ENCODE peak calls at places on chromosomes 5 and 9, in nine cellular contexts. B is suprapubic skin, N is bronchial epithelial cell, D is A549, U is epithelial cell of proximal tubule, E is IMR-90, P is ascending aorta, V is astrocyte of the cerebellum, S is AG09309. W is an unnamed sample.

GRCh38 chr5:56259002-56259511 is 25.9 kb upstream of the ANKRD55 start:
- DNase-seq in B (no peak), U (no peak), P (no peak), V (peak; percentile 90), D (no peak), S (peak; percentile 87), N (peak; percentile 73), E (peak; percentile 97), W (peak; percentile 60)

GRCh38 chr9:76545191-76545590 is 86.2 kb downstream of the GCNT1 start:
- DNase-seq in P (no peak), D (no peak), E (no peak), B (no peak), S (no peak), N (no peak), U (no peak), V (no peak), W (no peak)

GRCh38 chr9:126534431-126535186 is 79.1 kb upstream of the LMX1B start:
- DNase-seq in D (no peak), S (no peak), V (no peak), N (no peak), U (no peak), B (no peak), P (no peak), E (no peak), W (no peak)

GRCh38 chr5:42500003-42500599 is 76.9 kb downstream of the GHR start:
- DNase-seq in U (no peak), N (peak; percentile 59), V (no peak), S (no peak), B (no peak), P (no peak), D (no peak), E (no peak), W (no peak)

GRCh38 chr5:2905741-2906140 is 154.3 kb upstream of the IRX2 start:
- DNase-seq in D (no peak), P (no peak), B (no peak), E (no peak), S (no peak), U (no peak), V (no peak), N (no peak), W (no peak)

GRCh38 chr5:181052526-181052927 is 12.5 kb downstream of the BTNL9 start:
- DNase-seq in B (no peak), E (no peak), N (no peak), V (no peak), S (no peak), D (no peak), P (no peak), U (no peak), W (no peak)

GRCh38 chr9:14907360-14907685 is 2.9 kb downstream of the FREM1 start:
- DNase-seq in P (no peak), U (no peak), D (no peak), B (no peak), S (no peak), N (no peak), E (no peak), V (no peak), W (no peak)

GRCh38 chr5:35009657-35010056 is 38.1 kb downstream of the AGXT2 start:
- DNase-seq in N (no peak), B (no peak), V (no peak), U (no peak), D (no peak), P (no peak), S (no peak), E (peak; percentile 41), W (no peak)

GRCh38 chr9:106419737-106420136 is 443.2 kb upstream of the ZNF462 start:
- DNase-seq in S (no peak), D (no peak), B (no peak), P (no peak), N (no peak), E (no peak), U (no peak), V (no peak), W (no peak)

GRCh38 chr5:134503937-134504437 is 21.5 kb upstream of the JADE2 start:
- DNase-seq in N (peak; percentile 40), D (no peak), V (no peak), B (no peak), U (no peak), S (no peak), P (no peak), E (peak; percentile 60), W (no peak)

GRCh38 chr5:135955525-135955924 is 742 bp upstream of the LECT2 start:
- DNase-seq in B (no peak), S (no peak), E (no peak), V (no peak), N (no peak), D (no peak), U (no peak), P (no peak), W (no peak)

GRCh38 chr5:43017438-43017820 is 22.7 kb downstream of the ANXA2R start:
- DNase-seq in U (no peak), B (no peak), D (no peak), V (no peak), E (peak; percentile 55), S (no peak), P (no peak), N (no peak), W (no peak)

GRCh38 chr9:134496413-134497282 is 145.0 kb upstream of the COL5A1 start:
- DNase-seq in U (no peak), N (no peak), P (no peak), V (peak; percentile 11), D (no peak), S (peak; percentile 88), E (peak; percentile 74), B (peak; percentile 70), W (no peak)

GRCh38 chr5:36442352-36442751 is 140.7 kb upstream of the RANBP3L start:
- DNase-seq in B (no peak), S (no peak), U (no peak), P (no peak), V (no peak), N (peak; percentile 96), E (no peak), D (no peak), W (no peak)

GRCh38 chr9:123712399-123712798 is 217.5 kb downstream of the DENND1A start:
- DNase-seq in P (no peak), S (no peak), B (no peak), V (no peak), N (peak; percentile 13), E (peak; percentile 23), U (no peak), D (no peak), W (no peak)

GRCh38 chr5:133259199-133259997 is 207.6 kb downstream of the HSPA4 start:
- DNase-seq in S (no peak), N (no peak), D (no peak), V (no peak), E (no peak), B (no peak), P (no peak), U (no peak), W (no peak)

GRCh38 chr9:18791074-18791473 is 241.9 kb downstream of the SAXO1 start:
- DNase-seq in D (no peak), N (no peak), U (no peak), S (no peak), P (no peak), B (no peak), E (peak; percentile 12), V (no peak), W (no peak)
- TF ChIP-seq CTCF in D (peak; percentile 41), N (no peak), U (peak; percentile 69), S (peak; percentile 17), P (no peak), B (no peak), E (peak; percentile 37), V (peak; percentile 44), W (peak; percentile 4)

DNA sequence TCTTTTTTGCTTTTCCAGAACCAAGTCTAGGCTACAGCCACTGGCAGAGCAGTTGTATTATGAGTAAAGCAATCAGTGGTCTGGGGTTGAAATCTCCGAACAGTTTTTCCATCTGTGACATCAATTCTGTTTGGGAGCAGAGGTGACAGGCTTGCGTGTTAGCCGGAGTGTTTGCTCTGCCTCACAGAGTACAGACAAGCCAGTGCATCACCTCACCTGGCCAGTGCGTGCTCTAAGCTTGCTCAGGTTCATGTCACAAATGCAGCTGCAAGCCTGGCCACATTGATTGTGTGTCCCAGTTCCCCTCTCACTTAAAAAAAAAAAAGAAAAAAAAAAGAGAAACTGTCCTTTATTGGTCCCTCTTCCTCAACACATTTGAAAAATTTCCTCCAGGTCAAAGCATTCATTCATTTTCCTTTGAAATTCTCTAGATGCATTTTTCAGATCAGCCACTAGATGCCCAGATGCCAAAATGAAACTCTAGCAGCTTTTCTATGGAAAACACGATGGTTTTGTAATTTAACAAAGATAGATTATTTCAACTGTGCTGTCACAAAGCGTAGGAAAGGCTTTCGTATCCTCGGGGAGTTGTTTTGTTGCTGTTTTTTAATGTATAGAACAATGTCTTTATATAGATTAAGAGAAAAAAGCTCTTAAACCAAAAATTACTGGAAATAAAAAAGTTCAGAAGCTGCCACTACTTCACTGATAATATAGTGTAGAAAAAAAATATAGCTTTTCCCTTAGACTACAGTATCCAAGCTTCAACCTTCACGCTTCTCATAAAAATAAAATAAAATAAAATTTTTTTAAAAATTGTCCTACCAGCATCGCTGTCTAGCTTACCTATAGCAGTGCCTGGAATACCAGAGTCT is 585.5 kb downstream of the TLE1 start:
- DNase-seq in S (no peak), N (no peak), E (no peak), B (no peak), P (no peak), D (no peak), V (no peak), U (no peak), W (no peak)
- TF ChIP-seq CTCF in S (peak; percentile 55), N (peak; percentile 24), E (peak; percentile 36), B (no peak), P (peak; percentile 5), D (peak; percentile 36), V (peak; percentile 65), U (peak; percentile 60), W (peak; percentile 45)

DNA sequence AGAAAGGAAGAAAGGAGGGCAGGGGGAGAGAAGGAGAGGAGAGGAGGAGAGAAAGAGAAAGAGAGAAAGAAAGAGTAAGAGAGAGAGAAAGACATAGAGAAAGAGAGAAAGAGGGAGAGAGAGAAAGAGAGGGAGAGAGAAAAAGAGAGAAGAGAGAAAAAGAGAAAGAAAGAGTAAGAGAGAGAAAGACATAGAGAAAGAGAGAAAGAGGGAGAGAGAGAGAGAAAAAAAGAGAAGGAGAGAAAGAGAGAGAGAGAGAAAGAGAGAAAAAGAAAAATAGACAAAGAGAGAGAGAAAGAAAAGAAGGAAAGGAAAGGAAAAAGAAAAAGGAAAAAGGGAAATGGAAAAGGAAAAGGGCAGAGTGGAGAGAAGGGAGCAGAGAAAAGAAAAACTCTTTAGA is 411.7 kb downstream of the NFIB start:
- DNase-seq in U (no peak), S (no peak), B (no peak), D (no peak), N (no peak), E (no peak), V (no peak), P (no peak), W (no peak)
- TF ChIP-seq CTCF in U (no peak), S (no peak), B (no peak), D (no peak), N (no peak), E (no peak), V (no peak), P (no peak), W (no peak)

DNA sequence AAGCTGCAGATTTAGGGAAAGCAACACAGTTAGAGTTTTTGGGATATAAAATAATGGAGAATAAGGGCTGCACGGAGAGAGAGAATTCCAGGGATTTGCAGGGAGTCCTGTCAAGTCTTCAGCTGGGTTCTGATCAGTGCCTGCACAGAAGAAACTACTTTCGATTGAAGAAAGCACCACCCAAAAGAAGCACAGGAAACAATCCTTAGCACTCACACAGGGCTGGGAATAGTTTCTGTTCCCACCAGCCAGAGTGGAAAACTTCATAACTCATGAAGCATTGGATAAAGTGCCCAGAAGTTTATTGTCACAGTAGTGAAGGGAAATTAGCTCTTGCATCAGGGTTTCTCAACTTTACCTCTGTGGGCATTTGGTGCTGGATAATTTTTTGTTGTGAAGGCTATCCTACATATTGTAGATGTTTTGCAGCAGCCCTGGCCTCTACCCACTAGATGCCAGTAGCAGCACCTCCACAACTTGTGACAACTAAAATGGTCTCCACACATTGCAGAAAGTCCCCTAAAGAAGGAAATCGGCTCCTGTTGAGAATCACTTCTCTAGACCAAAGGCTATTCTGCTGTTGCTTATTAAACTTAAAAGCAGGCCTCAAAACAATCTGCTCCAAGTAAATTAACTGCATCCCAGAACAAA is 71.0 kb upstream of the FAM120A start:
- DNase-seq in S (no peak), E (no peak), U (no peak), B (no peak), V (no peak), N (no peak), D (no peak), P (no peak), W (no peak)
- TF ChIP-seq CTCF in S (no peak), E (no peak), U (no peak), B (no peak), V (no peak), N (no peak), D (no peak), P (no peak), W (no peak)